ENCODE peak calls at places on chromosomes 6 and 20, in four cellular contexts. U is breast epithelium, X is foreskin fibroblast, K is uterus. J is an unnamed sample.

GRCh38 chr6:28979679-28980078 is 25.4 kb downstream of the ZNF311 start:
- DNase-seq in U (no peak), X (no peak), K (no peak), J (no peak)

GRCh38 chr6:108896111-108896661 is 48.0 kb downstream of the ARMC2 start:
- DNase-seq in U (no peak), X (peak; percentile 73), K (no peak), J (no peak)

GRCh38 chr20:61569836-61570235 is 317.8 kb downstream of the CDH4 start:
- DNase-seq in U (no peak), X (no peak), K (no peak), J (no peak)

GRCh38 chr20:8389381-8390368 is 257.6 kb downstream of the PLCB1 start:
- DNase-seq in U (no peak), X (peak; percentile 20), K (no peak), J (no peak)

GRCh38 chr6:42158011-42158410 is 15.2 kb upstream of the GUCA1A start:
- DNase-seq in U (no peak), X (peak; percentile 60), K (no peak), J (no peak)

GRCh38 chr6:1043458-1043836 is 268.5 kb upstream of the FOXQ1 start:
- DNase-seq in U (no peak), X (peak; percentile 43), K (no peak), J (no peak)

GRCh38 chr6:31399589-31400466 is 3.6 kb upstream of the MICA start:
- DNase-seq in U (peak; percentile 91), X (peak; percentile 88), K (peak; percentile 92), J (peak; percentile 80)

GRCh38 chr6:91088515-91088914 is 501.6 kb upstream of the MAP3K7 start:
- DNase-seq in U (no peak), X (no peak), K (no peak), J (no peak)

GRCh38 chr6:118456982-118457381 is 91.1 kb upstream of the PLN start:
- DNase-seq in U (no peak), X (no peak), K (no peak), J (no peak)

GRCh38 chr20:13430346-13431002 is 208.3 kb downstream of the TASP1 start:
- DNase-seq in U (no peak), X (no peak), K (no peak), J (no peak)

GRCh38 chr20:14918981-14919380 is 581.6 kb upstream of the FLRT3 start:
- DNase-seq in U (no peak), X (no peak), K (no peak), J (no peak)

DNA sequence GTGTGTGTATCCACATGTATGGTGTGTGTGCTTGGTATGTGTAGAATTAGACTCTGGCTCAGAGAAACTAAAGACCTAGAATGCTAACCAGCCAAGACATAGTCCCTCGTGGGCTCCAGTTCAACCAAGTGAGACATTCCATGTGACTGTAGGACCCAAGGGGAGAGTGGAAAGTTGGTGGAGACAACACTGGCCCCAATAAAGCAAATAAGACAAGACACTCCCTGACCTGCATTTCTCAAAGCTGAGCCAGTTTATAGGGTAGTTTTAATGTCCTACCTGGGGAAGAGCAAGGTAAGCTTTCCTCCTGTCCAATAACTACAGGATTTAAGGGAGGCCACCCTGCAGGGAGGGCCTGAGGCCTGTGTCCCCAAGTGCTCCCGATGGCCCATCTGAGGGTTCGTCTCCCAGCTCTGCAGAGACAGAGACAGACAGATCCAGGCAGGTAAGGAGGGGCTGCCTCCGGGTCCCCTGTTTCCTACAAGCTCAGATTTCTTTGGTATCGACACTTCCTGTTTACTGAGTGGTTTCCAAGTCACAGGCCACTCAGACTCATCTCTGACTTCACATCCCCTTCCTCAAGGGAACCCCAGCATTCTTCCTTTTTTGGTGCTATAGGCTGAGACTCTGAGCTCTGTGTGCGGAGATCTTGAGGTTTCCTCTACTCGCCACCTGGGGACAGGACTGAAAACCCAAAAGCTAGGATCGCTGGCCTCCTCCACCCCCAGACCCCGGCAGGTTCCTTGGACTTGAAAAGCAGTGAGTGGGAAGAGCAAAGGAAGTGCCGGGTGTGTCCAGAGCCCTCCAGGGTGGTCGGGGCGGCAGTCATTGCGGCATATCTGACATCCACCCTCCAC is 92.4 kb downstream of the PRND start:
- DNase-seq in U (no peak), X (no peak), K (no peak), J (no peak)
- H3K4me3 ChIP-seq in U (peak overlapping the region; percentile 10), X (no peak overlapping the region), K (no peak overlapping the region), J (peak overlapping the region; percentile 56)

DNA sequence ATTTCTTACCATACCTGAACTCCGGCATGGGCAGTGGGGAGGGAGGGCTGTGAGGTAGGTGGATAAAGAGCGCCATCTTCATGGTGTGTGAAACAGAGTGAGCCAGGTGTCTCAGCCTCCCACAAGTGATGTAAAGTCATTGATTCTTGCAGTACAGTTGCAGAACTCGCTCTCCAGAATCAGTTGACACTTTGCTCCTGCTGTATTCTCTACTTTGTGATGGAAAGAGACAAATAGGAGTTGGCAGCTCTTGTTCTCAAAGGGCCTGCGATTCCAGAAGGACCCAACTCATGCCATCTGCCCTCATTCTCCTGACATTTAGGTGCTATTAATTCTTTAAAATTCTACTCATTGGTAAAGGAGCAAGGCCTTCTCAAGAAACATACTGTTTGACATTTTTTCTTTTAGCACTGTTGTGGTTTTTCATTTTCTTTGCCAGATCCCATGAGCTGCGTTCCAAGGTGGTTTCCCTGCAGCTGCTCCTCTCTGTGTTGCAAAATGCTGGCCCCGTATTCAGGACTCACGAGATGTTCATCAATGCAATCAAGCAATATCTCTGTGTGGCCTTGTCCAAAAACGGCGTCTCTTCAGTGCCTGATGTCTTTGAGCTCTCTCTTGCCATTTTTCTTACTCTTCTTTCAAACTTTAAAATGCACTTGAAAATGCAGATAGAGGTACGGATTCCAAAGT is 49.3 kb downstream of the ARFGEF2 start:
- DNase-seq in U (no peak), X (no peak), K (peak; percentile 42), J (no peak)
- TF ChIP-seq CTCF in U (no peak), X (no peak), K (no peak), J (no peak)

GRCh38 chr20:48741669-48742068 is 86.1 kb downstream of the PREX1 start:
- DNase-seq in U (no peak), X (no peak), K (no peak), J (no peak)

GRCh38 chr20:48743807-48744206 is 84.0 kb downstream of the PREX1 start:
- DNase-seq in U (no peak), X (no peak), K (no peak), J (no peak)

GRCh38 chr20:48740714-48741113 is 87.1 kb downstream of the PREX1 start:
- DNase-seq in U (no peak), X (no peak), K (no peak), J (no peak)

GRCh38 chr20:48742912-48743680 is 84.7 kb downstream of the PREX1 start:
- DNase-seq in U (no peak), X (no peak), K (no peak), J (no peak)

DNA sequence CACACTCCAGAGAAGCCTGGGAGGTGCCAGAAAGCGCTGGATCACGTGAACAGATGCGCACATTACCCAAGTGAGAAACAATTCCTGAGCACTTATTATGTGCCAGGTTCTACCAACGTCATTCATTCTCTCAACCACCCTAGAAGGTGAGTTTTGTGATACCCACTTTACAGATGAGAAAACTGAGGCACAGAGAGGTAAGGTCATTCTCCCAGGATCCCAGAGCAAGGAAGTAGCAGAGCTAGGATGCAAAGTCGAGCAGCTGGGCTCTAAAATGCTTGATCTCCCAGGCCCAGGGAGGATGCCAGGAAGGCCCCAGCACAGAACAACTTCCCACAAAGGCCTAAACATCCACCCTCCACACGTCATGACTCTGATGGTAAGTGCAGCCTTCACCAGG is 85.6 kb downstream of the PREX1 start:
- DNase-seq in U (no peak), X (no peak), K (no peak), J (no peak)
- H3K4me3 ChIP-seq in U (no peak overlapping the region), X (no peak overlapping the region), K (no peak overlapping the region), J (no peak overlapping the region)

GRCh38 chr6:110595112-110595511 is 118.7 kb upstream of the SLC22A16 start:
- DNase-seq in U (no peak), X (no peak), K (no peak), J (no peak)

GRCh38 chr6:110593637-110594036 is 117.2 kb upstream of the SLC22A16 start:
- DNase-seq in U (no peak), X (no peak), K (no peak), J (no peak)

GRCh38 chr6:110596354-110596753 is 119.9 kb upstream of the SLC22A16 start:
- DNase-seq in U (no peak), X (no peak), K (no peak), J (no peak)

GRCh38 chr6:110597754-110598153 is 121.3 kb upstream of the SLC22A16 start:
- DNase-seq in U (no peak), X (no peak), K (no peak), J (no peak)
- TF ChIP-seq CTCF in U (no peak), X (no peak), K (no peak), J (no peak)

GRCh38 chr6:157549468-157549745 is 168.4 kb downstream of the ZDHHC14 start:
- DNase-seq in U (no peak), X (no peak), K (no peak), J (no peak)
- H3K4me3 ChIP-seq in U (no peak overlapping the region), X (no peak overlapping the region), K (no peak overlapping the region), J (no peak overlapping the region)

DNA sequence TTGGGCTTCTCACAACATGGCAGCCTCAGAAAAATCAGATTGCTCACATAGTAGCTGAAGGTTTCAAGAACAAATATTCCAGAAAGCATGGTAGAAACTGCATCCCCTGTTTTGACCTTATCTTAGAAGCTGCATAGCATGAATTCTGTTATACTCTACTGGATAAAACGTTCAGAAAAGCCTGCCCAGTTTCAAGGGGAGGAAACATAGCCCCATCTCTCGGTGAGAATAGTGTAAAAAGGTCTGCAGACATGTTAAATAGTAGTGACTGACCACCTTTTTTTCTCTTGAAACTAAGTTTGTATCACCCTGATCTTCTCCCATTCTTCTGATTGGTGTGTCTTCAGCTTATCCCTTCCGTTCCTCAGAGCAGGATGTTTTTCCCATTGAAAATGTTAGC is 50.0 kb downstream of the MARCKS start:
- DNase-seq in U (no peak), X (no peak), K (no peak), J (no peak)
- TF ChIP-seq CTCF in U (no peak), X (peak; percentile 3), K (no peak), J (no peak)

J was measured in thoracic aorta.